ENCODE peak calls at places on chromosomes 11 and 22, in five cellular contexts. P is NB4, H is DND-41, N is heart right ventricle, X is fibroblast of lung. K is an unnamed sample.

GRCh38 chr11:72267956-72268617 is 24.1 kb upstream of the PHOX2A start:
- DNase-seq in N (no peak), P (no peak), X (no peak), H (no peak), K (no peak)

GRCh38 chr22:19773470-19774040 is 13.0 kb downstream of the TBX1 start:
- DNase-seq in N (no peak), P (no peak), H (no peak), X (no peak), K (no peak)

GRCh38 chr22:26563022-26563421 is 26.9 kb downstream of the TPST2 start:
- DNase-seq in P (no peak), N (no peak), H (no peak), X (no peak), K (peak; percentile 43)

GRCh38 chr11:11748706-11749365 is 92.9 kb upstream of the USP47 start:
- DNase-seq in P (no peak), H (no peak), X (peak; percentile 33), N (no peak), K (no peak)

GRCh38 chr11:124608146-124608545 is 3.1 kb upstream of the PANX3 start:
- DNase-seq in X (no peak), H (no peak), P (no peak), N (no peak), K (no peak)

GRCh38 chr22:39527481-39527961 is 5.0 kb downstream of the RPS19BP1 start:
- DNase-seq in X (no peak), H (no peak), N (no peak), P (no peak), K (peak; percentile 57)

GRCh38 chr11:11309906-11310305 is 43.1 kb downstream of the CSNK2A3 start:
- DNase-seq in P (no peak), N (no peak), X (no peak), H (no peak), K (no peak)

GRCh38 chr11:69931994-69932910 is 113.0 kb upstream of the FGF3 start:
- DNase-seq in X (no peak), P (no peak), N (no peak), H (no peak), K (no peak)

GRCh38 chr11:58004664-58005063 is 19.0 kb upstream of the OR9Q1 start:
- DNase-seq in P (peak; percentile 9), N (peak; percentile 39), H (no peak), X (no peak), K (no peak)

GRCh38 chr11:91804057-91804456 is 420.6 kb upstream of the FAT3 start:
- DNase-seq in P (no peak), N (no peak), H (no peak), X (peak; percentile 64), K (no peak)

GRCh38 chr11:115226556-115226955 is 277.7 kb downstream of the CADM1 start:
- DNase-seq in X (peak; percentile 96), P (no peak), N (no peak), H (no peak), K (no peak)

GRCh38 chr11:92008249-92008648 is 216.4 kb upstream of the FAT3 start:
- DNase-seq in P (no peak), H (no peak), X (no peak), N (no peak), K (no peak)

GRCh38 chr11:82246926-82247325 is 486.7 kb downstream of the FAM181B start:
- DNase-seq in X (no peak), N (no peak), P (no peak), H (no peak), K (no peak)

GRCh38 chr11:100557830-100558611 is 129.1 kb upstream of the ARHGAP42 start:
- DNase-seq in P (no peak), H (no peak), X (peak; percentile 68), N (no peak), K (no peak)

GRCh38 chr11:78277314-78277994 is 88.7 kb downstream of the USP35 start:
- DNase-seq in H (no peak), X (no peak), P (no peak), N (no peak), K (no peak)

GRCh38 chr11:11966826-11967668 is 41.4 kb downstream of the DKK3 start:
- DNase-seq in X (no peak), P (peak; percentile 64), H (peak; percentile 83), N (peak; percentile 74), K (peak; percentile 75)

GRCh38 chr22:25853902-25854301 is 111.9 kb downstream of the MYO18B start:
- DNase-seq in P (no peak), X (no peak), H (no peak), N (no peak), K (peak; percentile 40)

DNA sequence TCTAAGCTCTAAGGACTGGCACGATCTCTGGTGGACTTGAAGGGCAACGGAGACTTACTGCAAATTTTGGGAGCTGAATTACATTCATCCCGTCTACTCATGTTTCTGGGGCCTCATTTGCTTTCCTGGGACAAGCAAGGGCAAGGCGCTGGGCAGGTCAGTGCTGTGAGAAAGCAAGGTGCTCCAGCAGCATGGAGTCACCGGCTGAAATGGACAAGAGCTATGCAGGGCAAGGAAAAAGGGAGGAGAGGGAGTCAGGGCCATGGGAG is 25.6 kb downstream of the FLI1 start:
- DNase-seq in N (no peak), X (no peak), H (no peak), P (no peak), K (no peak)
- H3K4me3 ChIP-seq in N (no peak overlapping the region), X (no peak overlapping the region), H (no peak overlapping the region), P (no peak overlapping the region), K (peak overlapping the region; percentile 78)

GRCh38 chr22:22788460-22789037 is 99.1 kb upstream of the IGLL5 start:
- DNase-seq in P (no peak), H (no peak), N (no peak), X (no peak), K (no peak)
- TF ChIP-seq CTCF in P (no peak), H (no peak), N (peak; percentile 0), X (no peak), K (no peak)

GRCh38 chr11:17718015-17718414 is 1.4 kb upstream of the MYOD1 start:
- DNase-seq in X (no peak), P (no peak), H (no peak), N (no peak), K (no peak)
- H3K4me3 ChIP-seq in X (no peak overlapping the region), P (no peak overlapping the region), H (no peak overlapping the region), N (no peak overlapping the region), K (no peak overlapping the region)

GRCh38 chr11:6297831-6298230 is 22.5 kb downstream of the CAVIN3 start:
- DNase-seq in H (no peak), X (no peak), N (no peak), P (no peak), K (no peak)
- TF ChIP-seq CTCF in H (peak; percentile 54), X (peak; percentile 39), N (peak; percentile 58), P (peak; percentile 5), K (peak; percentile 10)

K was measured in GM12865.